ENCODE peak calls at places on chromosomes 13 and 19, in seven cellular contexts. One of them, this sample, is unnamed.

GRCh38 chr19:14089412-14089661 is 1.2 kb downstream of the SAMD1 start:
- DNase-seq in HL-60: no peak
- DNase-seq in cardiac fibroblast: peak
- DNase-seq in CD4-positive, alpha-beta T cell: no peak
- DNase-seq in CD8-positive, alpha-beta T cell: no peak
- DNase-seq in mammary epithelial cell: no peak
- DNase-seq in K562: no peak
- DNase-seq in this sample: no peak

GRCh38 chr19:51371186-51371690 is 1.2 kb downstream of the NKG7 start:
- DNase-seq in HL-60: no peak
- DNase-seq in cardiac fibroblast: no peak
- DNase-seq in CD4-positive, alpha-beta T cell: no peak
- DNase-seq in CD8-positive, alpha-beta T cell: no peak
- DNase-seq in mammary epithelial cell: no peak
- DNase-seq in K562: no peak
- DNase-seq in this sample: no peak

GRCh38 chr13:41694902-41695301 is 237.6 kb downstream of the RGCC start:
- DNase-seq in HL-60: no peak
- DNase-seq in cardiac fibroblast: peak
- DNase-seq in CD4-positive, alpha-beta T cell: no peak
- DNase-seq in CD8-positive, alpha-beta T cell: no peak
- DNase-seq in mammary epithelial cell: peak
- DNase-seq in K562: peak
- DNase-seq in this sample: no peak

GRCh38 chr19:7504684-7505083 is 11.2 kb upstream of the ZNF358 start:
- DNase-seq in HL-60: peak
- DNase-seq in cardiac fibroblast: no peak
- DNase-seq in CD4-positive, alpha-beta T cell: no peak
- DNase-seq in CD8-positive, alpha-beta T cell: no peak
- DNase-seq in mammary epithelial cell: no peak
- DNase-seq in K562: peak
- DNase-seq in this sample: no peak

GRCh38 chr13:52463526-52463925 is 8.2 kb downstream of the CKAP2 start:
- DNase-seq in HL-60: no peak
- DNase-seq in cardiac fibroblast: no peak
- DNase-seq in CD4-positive, alpha-beta T cell: no peak
- DNase-seq in CD8-positive, alpha-beta T cell: no peak
- DNase-seq in mammary epithelial cell: no peak
- DNase-seq in K562: no peak
- DNase-seq in this sample: no peak

GRCh38 chr13:93201992-93202558 is 24.5 kb upstream of the GPC6 start:
- DNase-seq in HL-60: no peak
- DNase-seq in cardiac fibroblast: no peak
- DNase-seq in CD4-positive, alpha-beta T cell: no peak
- DNase-seq in CD8-positive, alpha-beta T cell: no peak
- DNase-seq in mammary epithelial cell: no peak
- DNase-seq in K562: no peak
- DNase-seq in this sample: no peak

GRCh38 chr19:19053508-19054314 is 10.1 kb upstream of the SLC25A42 start:
- DNase-seq in HL-60: peak
- DNase-seq in cardiac fibroblast: peak
- DNase-seq in CD4-positive, alpha-beta T cell: peak
- DNase-seq in CD8-positive, alpha-beta T cell: peak
- DNase-seq in mammary epithelial cell: no peak
- DNase-seq in K562: peak
- DNase-seq in this sample: no peak

GRCh38 chr13:59452189-59452588 is 711.5 kb downstream of the DIAPH3 start:
- DNase-seq in HL-60: peak
- DNase-seq in cardiac fibroblast: no peak
- DNase-seq in CD4-positive, alpha-beta T cell: no peak
- DNase-seq in CD8-positive, alpha-beta T cell: no peak
- DNase-seq in mammary epithelial cell: no peak
- DNase-seq in K562: no peak
- DNase-seq in this sample: no peak

GRCh38 chr13:31204592-31204991 is 4.8 kb downstream of the B3GLCT start:
- DNase-seq in HL-60: no peak
- DNase-seq in cardiac fibroblast: peak
- DNase-seq in CD4-positive, alpha-beta T cell: no peak
- DNase-seq in CD8-positive, alpha-beta T cell: no peak
- DNase-seq in mammary epithelial cell: peak
- DNase-seq in K562: peak
- DNase-seq in this sample: no peak

GRCh38 chr19:2561895-2562294 is 86.0 kb downstream of the GADD45B start:
- DNase-seq in HL-60: peak
- DNase-seq in cardiac fibroblast: no peak
- DNase-seq in CD4-positive, alpha-beta T cell: peak
- DNase-seq in CD8-positive, alpha-beta T cell: peak
- DNase-seq in mammary epithelial cell: no peak
- DNase-seq in K562: no peak
- DNase-seq in this sample: no peak

GRCh38 chr13:98468929-98469328 is 108.0 kb downstream of the STK24 start:
- DNase-seq in HL-60: no peak
- DNase-seq in cardiac fibroblast: no peak
- DNase-seq in CD4-positive, alpha-beta T cell: no peak
- DNase-seq in CD8-positive, alpha-beta T cell: no peak
- DNase-seq in mammary epithelial cell: no peak
- DNase-seq in K562: no peak
- DNase-seq in this sample: no peak

GRCh38 chr19:58554494-58555368 is at the start of gene CHMP2A:
- DNase-seq in HL-60: peak
- DNase-seq in cardiac fibroblast: peak
- DNase-seq in CD4-positive, alpha-beta T cell: peak
- DNase-seq in CD8-positive, alpha-beta T cell: peak
- DNase-seq in mammary epithelial cell: peak
- DNase-seq in K562: peak
- DNase-seq in this sample: peak

GRCh38 chr13:50277906-50278305 is 262.7 kb downstream of the KCNRG start:
- DNase-seq in HL-60: no peak
- DNase-seq in cardiac fibroblast: no peak
- DNase-seq in CD4-positive, alpha-beta T cell: no peak
- DNase-seq in CD8-positive, alpha-beta T cell: no peak
- DNase-seq in mammary epithelial cell: no peak
- DNase-seq in K562: no peak
- DNase-seq in this sample: no peak

GRCh38 chr19:38850976-38851621 is 1.3 kb upstream of the HNRNPL start:
- DNase-seq in HL-60: no peak
- DNase-seq in cardiac fibroblast: no peak
- DNase-seq in CD4-positive, alpha-beta T cell: peak
- DNase-seq in CD8-positive, alpha-beta T cell: peak
- DNase-seq in mammary epithelial cell: no peak
- DNase-seq in K562: peak
- DNase-seq in this sample: no peak

GRCh38 chr13:106034201-106034600 is 501.3 kb downstream of the EFNB2 start:
- DNase-seq in HL-60: no peak
- DNase-seq in cardiac fibroblast: peak
- DNase-seq in CD4-positive, alpha-beta T cell: no peak
- DNase-seq in CD8-positive, alpha-beta T cell: no peak
- DNase-seq in mammary epithelial cell: peak
- DNase-seq in K562: no peak
- DNase-seq in this sample: no peak

GRCh38 chr19:13132471-13133166 is 14.6 kb downstream of the NACC1 start:
- DNase-seq in HL-60: peak
- DNase-seq in cardiac fibroblast: peak
- DNase-seq in CD4-positive, alpha-beta T cell: peak
- DNase-seq in CD8-positive, alpha-beta T cell: no peak
- DNase-seq in mammary epithelial cell: peak
- DNase-seq in K562: no peak
- DNase-seq in this sample: no peak

GRCh38 chr13:48775804-48776203 is 122.1 kb downstream of the CYSLTR2 start:
- DNase-seq in HL-60: no peak
- DNase-seq in cardiac fibroblast: peak
- DNase-seq in CD4-positive, alpha-beta T cell: no peak
- DNase-seq in CD8-positive, alpha-beta T cell: no peak
- DNase-seq in mammary epithelial cell: peak
- DNase-seq in K562: no peak
- DNase-seq in this sample: no peak

GRCh38 chr19:42282036-42282762 is 13.1 kb downstream of the CIC start:
- DNase-seq in HL-60: no peak
- DNase-seq in cardiac fibroblast: peak
- DNase-seq in CD4-positive, alpha-beta T cell: no peak
- DNase-seq in CD8-positive, alpha-beta T cell: no peak
- DNase-seq in mammary epithelial cell: no peak
- DNase-seq in K562: peak
- DNase-seq in this sample: no peak

GRCh38 chr13:105904034-105904742 is 631.3 kb downstream of the EFNB2 start:
- DNase-seq in HL-60: no peak
- DNase-seq in cardiac fibroblast: no peak
- DNase-seq in CD4-positive, alpha-beta T cell: no peak
- DNase-seq in CD8-positive, alpha-beta T cell: no peak
- DNase-seq in mammary epithelial cell: no peak
- DNase-seq in K562: no peak
- DNase-seq in this sample: no peak

GRCh38 chr13:38103851-38104250 is 234.3 kb upstream of the TRPC4 start:
- DNase-seq in HL-60: no peak
- DNase-seq in cardiac fibroblast: peak
- DNase-seq in CD4-positive, alpha-beta T cell: no peak
- DNase-seq in CD8-positive, alpha-beta T cell: no peak
- DNase-seq in mammary epithelial cell: no peak
- DNase-seq in K562: no peak
- DNase-seq in this sample: no peak

GRCh38 chr13:43061496-43062280 is 38.3 kb downstream of the DNAJC15 start:
- DNase-seq in HL-60: no peak
- DNase-seq in cardiac fibroblast: no peak
- DNase-seq in CD4-positive, alpha-beta T cell: no peak
- DNase-seq in CD8-positive, alpha-beta T cell: no peak
- DNase-seq in mammary epithelial cell: peak
- DNase-seq in K562: no peak
- DNase-seq in this sample: no peak

GRCh38 chr13:37023871-37024270 is 23.3 kb downstream of the EXOSC8 start:
- DNase-seq in HL-60: no peak
- DNase-seq in cardiac fibroblast: peak
- DNase-seq in CD4-positive, alpha-beta T cell: no peak
- DNase-seq in CD8-positive, alpha-beta T cell: no peak
- DNase-seq in mammary epithelial cell: peak
- DNase-seq in K562: no peak
- DNase-seq in this sample: no peak

GRCh38 chr13:20714563-20715339 is 11.3 kb downstream of the IL17D start:
- DNase-seq in HL-60: no peak
- DNase-seq in cardiac fibroblast: peak
- DNase-seq in CD4-positive, alpha-beta T cell: no peak
- DNase-seq in CD8-positive, alpha-beta T cell: no peak
- DNase-seq in mammary epithelial cell: no peak
- DNase-seq in K562: no peak
- DNase-seq in this sample: no peak

GRCh38 chr13:64749301-64749700 is 2480.8 kb downstream of the PCDH9 start:
- DNase-seq in HL-60: no peak
- DNase-seq in cardiac fibroblast: no peak
- DNase-seq in CD4-positive, alpha-beta T cell: no peak
- DNase-seq in CD8-positive, alpha-beta T cell: no peak
- DNase-seq in mammary epithelial cell: no peak
- DNase-seq in K562: no peak
- DNase-seq in this sample: no peak

GRCh38 chr13:71320452-71320851 is 546.6 kb downstream of the DACH1 start:
- DNase-seq in HL-60: peak
- DNase-seq in cardiac fibroblast: peak
- DNase-seq in CD4-positive, alpha-beta T cell: no peak
- DNase-seq in CD8-positive, alpha-beta T cell: no peak
- DNase-seq in mammary epithelial cell: peak
- DNase-seq in K562: peak
- DNase-seq in this sample: no peak
- TF ChIP-seq CTCF in HL-60: peak
- TF ChIP-seq CTCF in cardiac fibroblast: peak
- TF ChIP-seq CTCF in CD4-positive, alpha-beta T cell: no peak
- TF ChIP-seq CTCF in CD8-positive, alpha-beta T cell: no peak
- TF ChIP-seq CTCF in mammary epithelial cell: peak
- TF ChIP-seq CTCF in K562: no peak
- TF ChIP-seq CTCF in this sample: peak

GRCh38 chr19:5893296-5893903 is 10.2 kb downstream of the NDUFA11 start:
- DNase-seq in HL-60: no peak
- DNase-seq in cardiac fibroblast: no peak
- DNase-seq in CD4-positive, alpha-beta T cell: no peak
- DNase-seq in CD8-positive, alpha-beta T cell: no peak
- DNase-seq in mammary epithelial cell: no peak
- DNase-seq in K562: no peak
- DNase-seq in this sample: no peak

GRCh38 chr19:5893907-5894703 is 9.5 kb downstream of the NDUFA11 start:
- DNase-seq in HL-60: no peak
- DNase-seq in cardiac fibroblast: no peak
- DNase-seq in CD4-positive, alpha-beta T cell: no peak
- DNase-seq in CD8-positive, alpha-beta T cell: no peak
- DNase-seq in mammary epithelial cell: no peak
- DNase-seq in K562: peak
- DNase-seq in this sample: no peak

GRCh38 chr19:5892772-5893275 is 10.8 kb downstream of the NDUFA11 start:
- DNase-seq in HL-60: no peak
- DNase-seq in cardiac fibroblast: no peak
- DNase-seq in CD4-positive, alpha-beta T cell: no peak
- DNase-seq in CD8-positive, alpha-beta T cell: no peak
- DNase-seq in mammary epithelial cell: no peak
- DNase-seq in K562: no peak
- DNase-seq in this sample: no peak

GRCh38 chr19:5891572-5891937 is 12.0 kb downstream of the NDUFA11 start:
- DNase-seq in HL-60: no peak
- DNase-seq in cardiac fibroblast: no peak
- DNase-seq in CD4-positive, alpha-beta T cell: no peak
- DNase-seq in CD8-positive, alpha-beta T cell: no peak
- DNase-seq in mammary epithelial cell: no peak
- DNase-seq in K562: no peak
- DNase-seq in this sample: no peak

GRCh38 chr19:5891938-5892771 is 11.4 kb downstream of the NDUFA11 start:
- DNase-seq in HL-60: peak
- DNase-seq in cardiac fibroblast: peak
- DNase-seq in CD4-positive, alpha-beta T cell: no peak
- DNase-seq in CD8-positive, alpha-beta T cell: no peak
- DNase-seq in mammary epithelial cell: no peak
- DNase-seq in K562: peak
- DNase-seq in this sample: no peak
- TF ChIP-seq CTCF in HL-60: peak
- TF ChIP-seq CTCF in cardiac fibroblast: peak
- TF ChIP-seq CTCF in CD4-positive, alpha-beta T cell: peak
- TF ChIP-seq CTCF in CD8-positive, alpha-beta T cell: no peak
- TF ChIP-seq CTCF in mammary epithelial cell: peak
- TF ChIP-seq CTCF in K562: peak
- TF ChIP-seq CTCF in this sample: peak

GRCh38 chr13:60959427-60959826 is 456.2 kb downstream of the PCDH20 start:
- DNase-seq in HL-60: no peak
- DNase-seq in cardiac fibroblast: no peak
- DNase-seq in CD4-positive, alpha-beta T cell: no peak
- DNase-seq in CD8-positive, alpha-beta T cell: no peak
- DNase-seq in mammary epithelial cell: no peak
- DNase-seq in K562: no peak
- DNase-seq in this sample: no peak

GRCh38 chr13:60957816-60958215 is 457.8 kb downstream of the PCDH20 start:
- DNase-seq in HL-60: no peak
- DNase-seq in cardiac fibroblast: no peak
- DNase-seq in CD4-positive, alpha-beta T cell: no peak
- DNase-seq in CD8-positive, alpha-beta T cell: no peak
- DNase-seq in mammary epithelial cell: no peak
- DNase-seq in K562: no peak
- DNase-seq in this sample: no peak
- TF ChIP-seq CTCF in HL-60: no peak
- TF ChIP-seq CTCF in cardiac fibroblast: no peak
- TF ChIP-seq CTCF in CD4-positive, alpha-beta T cell: no peak
- TF ChIP-seq CTCF in CD8-positive, alpha-beta T cell: no peak
- TF ChIP-seq CTCF in mammary epithelial cell: no peak
- TF ChIP-seq CTCF in K562: no peak
- TF ChIP-seq CTCF in this sample: peak

DNA sequence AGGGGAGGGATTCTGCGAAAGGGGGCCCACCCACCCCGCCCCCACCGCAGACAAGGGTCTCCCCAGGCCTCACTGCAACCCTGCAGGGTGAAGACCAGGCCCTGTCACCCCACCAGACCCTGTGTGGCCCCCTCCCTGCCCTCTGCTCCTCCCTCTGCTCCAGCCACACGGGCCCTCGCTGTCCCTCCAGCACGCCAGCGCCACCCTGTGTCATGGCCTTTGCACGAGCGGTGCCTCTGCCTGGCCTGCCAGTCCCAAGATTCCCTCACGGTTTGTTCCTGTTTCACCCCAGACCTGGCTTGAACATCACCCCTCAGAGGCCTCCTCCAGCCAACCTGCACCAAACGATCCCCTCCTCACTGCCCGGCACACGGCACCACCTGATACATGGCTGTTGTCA is 27.3 kb downstream of the PIP5K1C start:
- DNase-seq in HL-60: no peak
- DNase-seq in cardiac fibroblast: no peak
- DNase-seq in CD4-positive, alpha-beta T cell: no peak
- DNase-seq in CD8-positive, alpha-beta T cell: no peak
- DNase-seq in mammary epithelial cell: no peak
- DNase-seq in K562: peak
- DNase-seq in this sample: no peak
- TF ChIP-seq CTCF in HL-60: no peak
- TF ChIP-seq CTCF in cardiac fibroblast: no peak
- TF ChIP-seq CTCF in CD4-positive, alpha-beta T cell: no peak
- TF ChIP-seq CTCF in CD8-positive, alpha-beta T cell: no peak
- TF ChIP-seq CTCF in mammary epithelial cell: no peak
- TF ChIP-seq CTCF in K562: peak
- TF ChIP-seq CTCF in this sample: no peak